ENCODE peak calls at places on chromosomes 3 and 15, in eight cellular contexts. L, V, X, W, A, G, Q and C are unnamed samples.
A peak's percentile ranks its signal among the peaks of the same experiment; 100 is the strongest.

GRCh38 chr3:13517253-13517977 is 31.5 kb upstream of the FBLN2 start:
- DNase-seq in L (no peak), V (no peak), X (no peak), W (no peak), A (no peak), G (peak; percentile 86), Q (no peak), C (no peak)

GRCh38 chr3:14864131-14864530 is 45.4 kb downstream of the FGD5 start:
- DNase-seq in L (no peak), V (no peak), X (no peak), W (no peak), A (no peak), G (no peak), Q (no peak), C (no peak)

GRCh38 chr3:50303038-50303815 is at the start of gene HYAL1:
- DNase-seq in L (peak; percentile 67), V (peak; percentile 29), X (no peak), W (no peak), A (no peak), G (peak; percentile 82), Q (peak; percentile 36), C (no peak)

GRCh38 chr3:1082024-1082633 is 10.7 kb upstream of the CNTN6 start:
- DNase-seq in L (peak; percentile 40), V (peak; percentile 71), X (peak; percentile 71), W (no peak), A (no peak), G (no peak), Q (peak; percentile 48), C (peak; percentile 29)

GRCh38 chr3:117439812-117440211 is 730.2 kb downstream of the TUSC7 start:
- DNase-seq in L (peak; percentile 21), V (peak; percentile 24), X (peak; percentile 52), W (no peak), A (no peak), G (no peak), Q (peak; percentile 48), C (no peak)

GRCh38 chr3:59573911-59574310 is 524.1 kb upstream of the CFAP20DC start:
- DNase-seq in L (peak; percentile 84), V (no peak), X (peak; percentile 71), W (no peak), A (peak; percentile 52), G (no peak), Q (peak; percentile 86), C (no peak)

GRCh38 chr3:60779637-60780036 is 471.6 kb downstream of the FHIT start:
- DNase-seq in L (no peak), V (no peak), X (no peak), W (no peak), A (no peak), G (no peak), Q (no peak), C (no peak)

GRCh38 chr15:65383456-65383855 is 5.7 kb upstream of the IGDCC3 start:
- DNase-seq in L (no peak), V (no peak), X (no peak), W (no peak), A (no peak), G (no peak), Q (no peak), C (no peak)

GRCh38 chr3:16487506-16488175 is 25.9 kb downstream of the RFTN1 start:
- DNase-seq in L (no peak), V (no peak), X (no peak), W (no peak), A (no peak), G (no peak), Q (no peak), C (no peak)

GRCh38 chr15:35019401-35020327 is 31.6 kb upstream of the ZNF770 start:
- DNase-seq in L (peak; percentile 50), V (no peak), X (peak; percentile 54), W (peak; percentile 36), A (no peak), G (no peak), Q (peak; percentile 72), C (no peak)

GRCh38 chr3:117278424-117279190 is 569.0 kb downstream of the TUSC7 start:
- DNase-seq in L (no peak), V (peak; percentile 72), X (peak; percentile 8), W (no peak), A (no peak), G (no peak), Q (peak; percentile 2), C (peak; percentile 50)

GRCh38 chr15:94107652-94108051 is 123.7 kb upstream of the MCTP2 start:
- DNase-seq in L (no peak), V (no peak), X (no peak), W (no peak), A (no peak), G (no peak), Q (no peak), C (no peak)

GRCh38 chr15:31457161-31457560 is 130.5 kb downstream of the KLF13 start:
- DNase-seq in L (no peak), V (no peak), X (peak; percentile 11), W (no peak), A (no peak), G (peak; percentile 49), Q (no peak), C (no peak)

GRCh38 chr3:171417813-171418212 is 42.4 kb downstream of the TNIK start:
- DNase-seq in L (peak; percentile 91), V (peak; percentile 18), X (peak; percentile 97), W (no peak), A (peak; percentile 52), G (no peak), Q (peak; percentile 93), C (peak; percentile 21)

GRCh38 chr15:96345560-96346389 is 15.3 kb downstream of the NR2F2 start:
- DNase-seq in L (peak; percentile 87), V (peak; percentile 80), X (peak; percentile 85), W (no peak), A (no peak), G (peak; percentile 92), Q (peak; percentile 85), C (no peak)

GRCh38 chr3:171353423-171353822 is 106.8 kb downstream of the TNIK start:
- DNase-seq in L (no peak), V (no peak), X (no peak), W (no peak), A (no peak), G (no peak), Q (no peak), C (no peak)

GRCh38 chr3:139122221-139122581 is 77.5 kb upstream of the PRR23C start:
- DNase-seq in L (peak; percentile 59), V (no peak), X (peak; percentile 49), W (no peak), A (peak; percentile 39), G (no peak), Q (peak; percentile 73), C (no peak)

GRCh38 chr15:76931397-76932089 is at the start of gene RCN2:
- DNase-seq in L (peak; percentile 96), V (peak; percentile 98), X (peak; percentile 95), W (peak; percentile 95), A (peak; percentile 63), G (peak; percentile 95), Q (peak; percentile 97), C (peak; percentile 60)

GRCh38 chr15:95368211-95368610 is 962.3 kb upstream of the NR2F2 start:
- DNase-seq in L (peak; percentile 26), V (no peak), X (peak; percentile 55), W (no peak), A (no peak), G (no peak), Q (peak; percentile 21), C (no peak)

GRCh38 chr3:36496734-36497133 is 116.4 kb downstream of the STAC start:
- DNase-seq in L (peak; percentile 57), V (no peak), X (peak; percentile 78), W (no peak), A (peak; percentile 80), G (no peak), Q (peak; percentile 81), C (no peak)

GRCh38 chr3:23810342-23811116 is 4.8 kb downstream of the UBE2E1 start:
- DNase-seq in L (peak; percentile 25), V (peak; percentile 73), X (peak; percentile 30), W (peak; percentile 70), A (no peak), G (peak; percentile 76), Q (peak; percentile 34), C (no peak)
- TF ChIP-seq CTCF in L (peak; percentile 25), V (no peak), X (peak; percentile 30), W (peak; percentile 46), A (peak; percentile 17), G (no peak), Q (peak; percentile 22), C (peak; percentile 43)

GRCh38 chr15:71411538-71412482 is 296.5 kb downstream of the THSD4 start:
- DNase-seq in L (peak; percentile 77), V (peak; percentile 52), X (no peak), W (no peak), A (peak; percentile 14), G (no peak), Q (peak; percentile 42), C (peak; percentile 57)
- TF ChIP-seq CTCF in L (no peak), V (peak; percentile 19), X (no peak), W (no peak), A (no peak), G (no peak), Q (no peak), C (peak; percentile 35)

DNA sequence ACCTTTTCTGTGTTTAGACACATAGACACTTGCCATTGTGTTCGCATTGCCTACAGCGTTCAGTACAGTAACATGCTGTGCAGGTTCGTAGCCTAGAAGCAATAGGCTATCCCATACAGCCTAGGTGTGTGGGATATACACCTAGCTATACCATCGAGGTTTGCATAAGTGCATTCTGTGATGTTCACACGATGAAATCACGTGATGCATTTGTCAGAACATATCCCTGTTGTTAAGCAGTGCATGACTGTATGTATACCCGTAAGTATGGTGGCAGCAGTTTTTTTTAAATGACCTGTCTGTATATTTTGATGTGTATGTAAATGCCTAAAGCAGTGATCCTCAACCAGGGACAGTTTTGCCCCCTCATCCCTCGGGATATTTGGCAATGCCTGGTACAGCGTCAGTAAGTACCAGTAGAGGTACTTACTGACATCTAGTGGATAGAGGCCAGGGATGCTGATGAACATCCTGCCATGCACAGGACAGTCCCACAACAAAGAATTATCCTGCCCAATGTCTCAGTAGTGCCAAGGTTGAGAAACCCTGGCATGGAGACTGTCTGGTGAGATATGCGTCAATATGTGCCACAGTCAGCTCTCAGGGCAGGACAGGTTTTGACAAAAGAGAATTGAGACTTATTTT is 129.1 kb downstream of the HCN4 start:
- DNase-seq in L (peak; percentile 21), V (no peak), X (peak; percentile 29), W (no peak), A (no peak), G (no peak), Q (no peak), C (no peak)
- TF ChIP-seq CTCF in L (peak; percentile 35), V (no peak), X (peak; percentile 52), W (peak; percentile 31), A (peak; percentile 27), G (no peak), Q (peak; percentile 30), C (no peak)

DNA sequence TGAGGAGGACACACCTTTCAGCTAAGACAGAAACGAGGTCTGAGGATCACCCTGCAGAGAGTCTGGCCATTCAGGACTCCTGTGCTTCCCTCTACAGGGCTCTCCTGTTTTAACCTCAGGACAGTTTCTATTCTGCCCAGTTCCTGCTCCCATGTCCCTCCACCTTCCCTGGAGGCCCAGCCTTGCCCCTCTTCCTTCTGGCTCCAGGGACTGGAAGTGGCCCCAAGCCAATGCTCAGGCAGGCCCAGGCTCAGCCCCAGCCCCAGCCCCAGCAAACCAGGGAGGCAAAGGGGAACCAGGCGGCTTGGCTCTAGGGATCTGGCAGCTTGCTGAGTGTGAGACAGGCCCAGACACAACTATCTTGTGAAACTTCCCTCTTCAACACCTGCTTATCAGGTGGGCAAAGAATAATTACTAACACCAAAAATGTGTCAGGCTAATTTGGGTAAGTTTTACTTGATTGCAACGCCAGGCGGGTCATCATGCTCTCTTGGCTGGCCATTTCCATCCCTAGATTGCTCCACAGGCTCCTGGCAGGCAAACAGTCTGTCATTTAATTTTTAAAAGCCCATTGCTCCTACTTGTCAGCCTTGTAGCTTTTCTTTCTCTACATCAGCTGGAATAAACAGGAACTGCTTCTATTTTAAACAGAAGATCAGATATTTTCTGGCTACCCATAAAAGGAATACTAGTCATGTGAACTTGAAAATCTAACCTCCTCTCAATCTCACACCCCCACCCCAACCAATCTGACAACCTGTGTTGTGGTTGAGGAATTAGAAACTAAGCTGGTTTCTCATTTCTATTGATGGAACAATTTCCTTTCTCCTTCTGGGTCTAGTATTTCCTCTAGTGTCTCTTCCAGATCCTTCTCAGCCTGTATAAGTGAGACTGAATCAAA is 33.5 kb downstream of the UPK1B start:
- DNase-seq in L (no peak), V (peak; percentile 39), X (no peak), W (no peak), A (no peak), G (no peak), Q (no peak), C (no peak)
- TF ChIP-seq CTCF in L (no peak), V (no peak), X (no peak), W (no peak), A (peak; percentile 3), G (no peak), Q (no peak), C (no peak)